ENCODE peak calls at places on chromosomes 4 and X, in ten cellular contexts. K is ACHN, S is AG20443, E is fibroblast of lung, P is SK-MEL-5, A is NCI-H1092, C is brain microvascular endothelial cell, G is cardiac muscle cell, H is GM23248, X is GM12891. Y is an unnamed sample.

GRCh38 chr4:7356667-7357295 is 77.9 kb downstream of the PSAPL1 start:
- DNase-seq in X (no peak), K (no peak), C (no peak), G (no peak), A (no peak), H (no peak), E (no peak), P (no peak), S (no peak), Y (no peak)

GRCh38 chr4:41394362-41394960 is 137.7 kb downstream of the UCHL1 start:
- DNase-seq in S (no peak), K (no peak), G (no peak), H (peak), E (peak), C (no peak), A (no peak), P (peak), X (no peak), Y (no peak)

GRCh38 chr4:122541996-122542395 is 78.9 kb downstream of the IL21 start:
- DNase-seq in K (no peak), C (no peak), G (no peak), A (no peak), P (no peak), X (no peak), S (no peak), H (no peak), E (no peak), Y (no peak)

GRCh38 chr4:57037982-57038604 is 59.4 kb downstream of the POLR2B start:
- DNase-seq in H (peak), E (no peak), G (peak), X (no peak), K (peak), S (peak), C (no peak), P (peak), A (peak), Y (peak)

GRCh38 chr4:4673070-4673469 is 131.2 kb upstream of the STX18 start:
- DNase-seq in X (no peak), E (peak), P (peak), A (no peak), C (no peak), S (peak), K (peak), H (peak), G (peak), Y (peak)

GRCh38 chr4:23333556-23333945 is 556.3 kb downstream of the PPARGC1A start:
- DNase-seq in H (no peak), C (no peak), X (no peak), K (peak), E (peak), A (no peak), G (peak), P (no peak), S (no peak), Y (no peak)

GRCh38 chrX:80335062-80335830 is 85.0 kb upstream of the TENT5D start:
- DNase-seq in H (peak), K (peak), G (peak), E (no peak), A (no peak), P (peak), X (no peak), S (peak), C (no peak), Y (peak)

GRCh38 chr4:78845469-78845868 is 69.3 kb downstream of the BMP2K start:
- DNase-seq in E (no peak), P (no peak), H (peak), S (no peak), C (no peak), K (peak), X (no peak), A (no peak), G (peak), Y (no peak)

GRCh38 chrX:118418811-118419251 is 72.9 kb downstream of the WDR44 start:
- DNase-seq in C (no peak), E (no peak), H (no peak), X (no peak), P (no peak), K (no peak), G (peak), A (no peak), S (no peak), Y (no peak)

GRCh38 chrX:40644821-40645358 is 2.5 kb downstream of the CXorf38 start:
- DNase-seq in H (peak), G (peak), K (peak), C (peak), A (no peak), S (peak), E (peak), P (peak), X (no peak), Y (peak)

GRCh38 chr4:68461790-68462189 is 14.5 kb downstream of the TMPRSS11E start:
- DNase-seq in G (no peak), X (no peak), S (no peak), P (no peak), H (no peak), E (no peak), A (no peak), C (no peak), K (no peak), Y (no peak)

GRCh38 chrX:20521245-20521644 is 254.5 kb upstream of the RPS6KA3 start:
- DNase-seq in S (peak), K (peak), H (peak), G (peak), E (peak), C (peak), X (no peak), A (no peak), P (no peak), Y (no peak)

GRCh38 chr4:959338-960139 is 13.8 kb downstream of the DGKQ start:
- DNase-seq in S (no peak), C (no peak), X (no peak), G (no peak), E (no peak), H (no peak), A (no peak), P (no peak), K (no peak), Y (no peak)

GRCh38 chrX:72060196-72060974 is 71.3 kb downstream of the RTL5 start:
- DNase-seq in G (peak), E (no peak), S (no peak), C (no peak), P (no peak), K (no peak), H (peak), X (no peak), A (peak), Y (peak)

GRCh38 chr4:1409806-1410425 is 3.7 kb upstream of the NKX1-1 start:
- DNase-seq in A (no peak), K (no peak), G (no peak), C (no peak), P (no peak), S (no peak), X (peak), H (no peak), E (no peak), Y (no peak)

GRCh38 chrX:51332188-51332942 is at the start of gene NUDT10:
- DNase-seq in K (no peak), A (peak), H (peak), P (peak), G (peak), C (peak), S (peak), X (no peak), E (peak), Y (peak)

GRCh38 chr4:78222575-78223186 is 165.6 kb downstream of the FRAS1 start:
- DNase-seq in A (peak), S (no peak), P (no peak), X (no peak), K (no peak), G (no peak), E (no peak), H (no peak), C (no peak), Y (peak)

GRCh38 chr4:21692211-21692610 is 256.4 kb downstream of the KCNIP4 start:
- DNase-seq in H (no peak), K (no peak), A (no peak), C (no peak), S (no peak), E (no peak), P (no peak), G (no peak), X (no peak), Y (no peak)

GRCh38 chrX:118603981-118604380 is 108.4 kb downstream of the DOCK11 start:
- DNase-seq in A (peak), H (peak), E (peak), P (peak), S (peak), C (peak), G (peak), X (no peak), K (peak), Y (peak)

GRCh38 chr4:169815606-169816005 is 57.9 kb upstream of the HPF1 start:
- DNase-seq in X (no peak), A (no peak), S (no peak), K (peak), G (no peak), H (peak), E (peak), C (no peak), P (no peak), Y (no peak)

GRCh38 chr4:34010703-34011102 is 2233.6 kb downstream of the ARAP2 start:
- DNase-seq in H (no peak), G (no peak), A (no peak), S (no peak), E (no peak), C (no peak), K (no peak), P (no peak), X (no peak), Y (no peak)